ENCODE peak calls at places on chromosomes 12 and 14, in five cellular contexts. E is transverse colon, T is A549, K is esophagus squamous epithelium, J is fibroblast of lung. W is an unnamed sample.

GRCh38 chr12:1587927-1588573 is 6.3 kb downstream of the FBXL14 start:
- DNase-seq in E (no peak), J (no peak), K (no peak), T (no peak), W (no peak)

GRCh38 chr12:89663577-89664357 is 44.9 kb downstream of the ATP2B1 start:
- DNase-seq in J (peak; percentile 57), T (no peak), K (no peak), E (no peak), W (no peak)

GRCh38 chr14:73168274-73168673 is 32.0 kb downstream of the PSEN1 start:
- DNase-seq in K (no peak), T (no peak), E (no peak), J (no peak), W (no peak)

GRCh38 chr12:15268927-15269552 is 47.8 kb upstream of the RERG start:
- DNase-seq in K (no peak), J (peak; percentile 87), T (peak; percentile 82), E (peak; percentile 17), W (peak; percentile 58)

GRCh38 chr14:36626150-36626549 is 35.5 kb upstream of the PAX9 start:
- DNase-seq in J (no peak), T (no peak), E (no peak), K (no peak), W (no peak)

GRCh38 chr12:127501916-127502315 is 765.1 kb upstream of the TMEM132C start:
- DNase-seq in T (no peak), K (no peak), E (no peak), J (no peak), W (no peak)

GRCh38 chr12:63826002-63826585 is 18.4 kb upstream of the SRGAP1 start:
- DNase-seq in K (no peak), J (peak; percentile 90), T (peak; percentile 81), E (no peak), W (no peak)

GRCh38 chr14:50366115-50366514 is 30.6 kb downstream of the CDKL1 start:
- DNase-seq in T (no peak), J (peak; percentile 29), E (peak; percentile 66), K (no peak), W (no peak)

GRCh38 chr14:81519200-81519998 is 14.3 kb downstream of the SEL1L start:
- DNase-seq in E (no peak), K (no peak), T (no peak), J (no peak), W (no peak)

GRCh38 chr12:125169451-125169850 is 104.2 kb downstream of the AACS start:
- DNase-seq in E (no peak), K (no peak), J (no peak), T (no peak), W (no peak)

GRCh38 chr12:131260970-131261369 is 307.3 kb downstream of the ADGRD1 start:
- DNase-seq in K (no peak), J (no peak), E (no peak), T (no peak), W (no peak)

GRCh38 chr12:11829764-11830194 is 180.3 kb downstream of the ETV6 start:
- DNase-seq in K (no peak), E (no peak), T (no peak), J (no peak), W (no peak)

GRCh38 chr14:91315844-91316267 is 71.4 kb upstream of the GPR68 start:
- DNase-seq in K (no peak), J (no peak), T (no peak), E (peak; percentile 67), W (no peak)

GRCh38 chr14:95503365-95504134 is 12.9 kb downstream of the SYNE3 start:
- DNase-seq in T (no peak), K (no peak), E (no peak), J (no peak), W (no peak)

GRCh38 chr12:19846561-19846960 is 407.3 kb downstream of the AEBP2 start:
- DNase-seq in T (peak; percentile 19), K (no peak), J (peak; percentile 27), E (no peak), W (no peak)

GRCh38 chr12:44874981-44875416 is 1.1 kb downstream of the NELL2 start:
- DNase-seq in J (no peak), K (no peak), E (no peak), T (peak; percentile 2), W (no peak)

GRCh38 chr12:57627504-57628279 is 5.3 kb downstream of the B4GALNT1 start:
- DNase-seq in J (no peak), K (no peak), T (no peak), E (no peak), W (peak; percentile 15)

GRCh38 chr14:23447634-23448353 is 12.3 kb upstream of the MYH7 start:
- DNase-seq in K (no peak), E (peak; percentile 83), J (no peak), T (no peak), W (no peak)

GRCh38 chr14:104105822-104106470 is 20.4 kb downstream of the ASPG start:
- DNase-seq in T (no peak), E (peak; percentile 64), J (no peak), K (no peak), W (no peak)

GRCh38 chr12:109797905-109798669 is 35.1 kb downstream of the TRPV4 start:
- DNase-seq in J (no peak), T (peak; percentile 46), E (no peak), K (no peak), W (peak; percentile 27)

GRCh38 chr14:101812071-101812470 is 50.6 kb downstream of the PPP2R5C start:
- DNase-seq in J (no peak), K (no peak), E (peak; percentile 43), T (no peak), W (no peak)

GRCh38 chr14:101809671-101810514 is 48.4 kb downstream of the PPP2R5C start:
- DNase-seq in J (peak; percentile 97), K (peak; percentile 44), E (peak; percentile 88), T (peak; percentile 96), W (peak; percentile 95)

GRCh38 chr14:101808894-101809670 is 47.6 kb downstream of the PPP2R5C start:
- DNase-seq in T (no peak), J (no peak), K (no peak), E (no peak), W (no peak)

GRCh38 chr14:101810897-101811620 is 49.5 kb downstream of the PPP2R5C start:
- DNase-seq in J (peak; percentile 27), E (no peak), K (no peak), T (no peak), W (no peak)

GRCh38 chr14:101808020-101808641 is 46.6 kb downstream of the PPP2R5C start:
- DNase-seq in E (no peak), J (no peak), T (peak; percentile 27), K (no peak), W (peak; percentile 52)
- TF ChIP-seq CTCF in E (no peak), J (no peak), T (no peak), K (no peak), W (no peak)

GRCh38 chr12:77062396-77062795 is 3.0 kb downstream of the E2F7 start:
- DNase-seq in T (no peak), E (no peak), K (no peak), J (peak; percentile 21), W (no peak)

GRCh38 chr12:77060883-77061240 is 4.5 kb downstream of the E2F7 start:
- DNase-seq in T (no peak), J (no peak), E (no peak), K (no peak), W (no peak)

GRCh38 chr12:77064891-77065360 is 443 bp downstream of the E2F7 start:
- DNase-seq in J (no peak), E (no peak), K (no peak), T (no peak), W (no peak)

GRCh38 chr12:77065361-77066204 is at the start of gene E2F7:
- DNase-seq in T (peak; percentile 95), K (peak; percentile 11), E (peak; percentile 87), J (peak; percentile 88), W (peak; percentile 89)

GRCh38 chr12:77062846-77063461 is 2.4 kb downstream of the E2F7 start:
- DNase-seq in E (no peak), J (peak; percentile 82), K (no peak), T (no peak), W (no peak)
- H3K4me3 ChIP-seq in E (no peak overlapping the region), J (peak overlapping the region; percentile 75), K (peak overlapping the region; percentile 52), T (no peak overlapping the region), W (no peak overlapping the region)

DNA sequence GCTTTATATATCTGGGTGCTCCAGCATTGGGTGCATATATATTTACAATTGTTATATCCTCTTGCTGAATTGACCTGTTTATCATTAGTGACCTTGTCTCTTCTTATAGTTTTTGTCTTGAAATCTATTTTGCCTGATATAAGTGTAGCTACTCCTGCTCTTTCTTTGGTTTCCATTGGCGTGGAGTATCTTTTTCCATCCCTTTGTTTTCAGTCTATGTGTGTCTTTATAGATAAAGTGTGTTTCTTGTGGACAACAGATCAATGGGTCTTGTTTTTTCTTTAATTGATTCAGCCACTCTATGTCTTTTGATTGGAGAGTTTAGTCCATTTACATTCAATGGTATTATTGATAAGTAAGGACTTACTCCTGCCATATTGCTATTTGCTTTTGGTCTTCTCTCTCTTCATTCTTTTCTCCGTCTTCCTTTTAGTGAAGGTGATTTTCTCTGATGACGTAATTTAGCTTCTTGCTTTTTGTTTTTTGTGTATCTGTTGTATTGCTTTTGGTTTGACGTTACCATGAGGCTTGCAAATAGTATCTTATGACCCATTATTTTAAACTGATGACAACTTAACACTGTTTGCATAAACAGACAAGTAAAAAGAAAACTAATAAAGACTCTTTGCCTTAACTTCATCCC is 347.6 kb downstream of the TMEM121 start:
- DNase-seq in E (no peak), J (no peak), K (no peak), T (no peak), W (no peak)
- H3K9me3 ChIP-seq in E (no peaks in the 10 kb centered on the region), J (no peaks in the 10 kb centered on the region), K (no peaks in the 10 kb centered on the region), T (no peaks in the 10 kb centered on the region), W (no peaks in the 10 kb centered on the region)

GRCh38 chr14:69363055-69363454 is 35.0 kb downstream of the ERH start:
- DNase-seq in E (no peak), T (peak; percentile 14), K (no peak), J (peak; percentile 51), W (peak; percentile 55)
- TF ChIP-seq CTCF in E (no peak), T (no peak), K (peak; percentile 11), J (peak; percentile 65), W (peak; percentile 41)

GRCh38 chr12:68930178-68930577 is 2.8 kb downstream of the CPM start:
- DNase-seq in J (no peak), E (no peak), K (no peak), T (no peak), W (no peak)

GRCh38 chr12:68932701-68933563 is at the start of gene CPM:
- DNase-seq in T (peak; percentile 62), E (peak; percentile 85), K (no peak), J (peak; percentile 24), W (peak; percentile 84)

GRCh38 chr12:68932123-68932700 is 759 bp downstream of the CPM start:
- DNase-seq in K (no peak), T (no peak), E (peak; percentile 28), J (no peak), W (no peak)

GRCh38 chr12:68934392-68934791 is 1.4 kb upstream of the CPM start:
- DNase-seq in K (no peak), J (no peak), E (no peak), T (no peak), W (no peak)

GRCh38 chr12:68933564-68933893 is 558 bp upstream of the CPM start:
- DNase-seq in K (no peak), E (no peak), J (no peak), T (no peak), W (no peak)
- H3K4me3 ChIP-seq in K (peak overlapping the region; percentile 78), E (no peak overlapping the region), J (peak overlapping the region; percentile 18), T (peak overlapping the region; percentile 59), W (peak overlapping the region; percentile 83)

W was measured in testis.